ENCODE peak calls at places on chromosome X, in five cellular contexts. One of them, this sample, is unnamed.

GRCh38 chrX:120306640-120307039 is 4.6 kb downstream of the TMEM255A start:
- DNase-seq in NAMALWA: no peak
- DNase-seq in activated CD8-positive, alpha-beta memory T cell treated with anti-CD3 and anti-CD28 coated beads for 4 hours: no peak
- DNase-seq in fibroblast of lung: no peak
- DNase-seq in AG10803: no peak
- DNase-seq in this sample: no peak

GRCh38 chrX:17744896-17745523 is 7.7 kb downstream of the SCML1 start:
- DNase-seq in NAMALWA: peak; percentile 11
- DNase-seq in activated CD8-positive, alpha-beta memory T cell treated with anti-CD3 and anti-CD28 coated beads for 4 hours: no peak
- DNase-seq in fibroblast of lung: peak; percentile 34
- DNase-seq in AG10803: no peak
- DNase-seq in this sample: no peak

GRCh38 chrX:24946369-24946768 is 69.4 kb downstream of the ARX start:
- DNase-seq in NAMALWA: no peak
- DNase-seq in activated CD8-positive, alpha-beta memory T cell treated with anti-CD3 and anti-CD28 coated beads for 4 hours: no peak
- DNase-seq in fibroblast of lung: no peak
- DNase-seq in AG10803: no peak
- DNase-seq in this sample: no peak

GRCh38 chrX:43973249-43973672 is at the start of gene NDP:
- DNase-seq in NAMALWA: no peak
- DNase-seq in activated CD8-positive, alpha-beta memory T cell treated with anti-CD3 and anti-CD28 coated beads for 4 hours: no peak
- DNase-seq in fibroblast of lung: peak; percentile 28
- DNase-seq in AG10803: no peak
- DNase-seq in this sample: peak; percentile 41

GRCh38 chrX:57651169-57651919 is 28.7 kb downstream of the NLRP2B start:
- DNase-seq in NAMALWA: no peak
- DNase-seq in activated CD8-positive, alpha-beta memory T cell treated with anti-CD3 and anti-CD28 coated beads for 4 hours: no peak
- DNase-seq in fibroblast of lung: no peak
- DNase-seq in AG10803: no peak
- DNase-seq in this sample: no peak

GRCh38 chrX:44585866-44586265 is 43.2 kb upstream of the FUNDC1 start:
- DNase-seq in NAMALWA: no peak
- DNase-seq in activated CD8-positive, alpha-beta memory T cell treated with anti-CD3 and anti-CD28 coated beads for 4 hours: no peak
- DNase-seq in fibroblast of lung: no peak
- DNase-seq in AG10803: no peak
- DNase-seq in this sample: no peak

GRCh38 chrX:16953606-16954211 is 7.3 kb downstream of the REPS2 start:
- DNase-seq in NAMALWA: no peak
- DNase-seq in activated CD8-positive, alpha-beta memory T cell treated with anti-CD3 and anti-CD28 coated beads for 4 hours: no peak
- DNase-seq in fibroblast of lung: peak; percentile 17
- DNase-seq in AG10803: no peak
- DNase-seq in this sample: no peak

GRCh38 chrX:55796496-55796895 is 78.9 kb downstream of the RRAGB start:
- DNase-seq in NAMALWA: no peak
- DNase-seq in activated CD8-positive, alpha-beta memory T cell treated with anti-CD3 and anti-CD28 coated beads for 4 hours: no peak
- DNase-seq in fibroblast of lung: no peak
- DNase-seq in AG10803: no peak
- DNase-seq in this sample: no peak

GRCh38 chrX:142134533-142134932 is 70.6 kb downstream of the MAGEC2 start:
- DNase-seq in NAMALWA: no peak
- DNase-seq in activated CD8-positive, alpha-beta memory T cell treated with anti-CD3 and anti-CD28 coated beads for 4 hours: no peak
- DNase-seq in fibroblast of lung: no peak
- DNase-seq in AG10803: no peak
- DNase-seq in this sample: no peak

GRCh38 chrX:95330292-95330691 is 1354.3 kb upstream of the DIAPH2 start:
- DNase-seq in NAMALWA: no peak
- DNase-seq in activated CD8-positive, alpha-beta memory T cell treated with anti-CD3 and anti-CD28 coated beads for 4 hours: no peak
- DNase-seq in fibroblast of lung: no peak
- DNase-seq in AG10803: no peak
- DNase-seq in this sample: no peak

GRCh38 chrX:115147220-115147619 is 42.0 kb upstream of the RBMXL3 start:
- DNase-seq in NAMALWA: peak; percentile 11
- DNase-seq in activated CD8-positive, alpha-beta memory T cell treated with anti-CD3 and anti-CD28 coated beads for 4 hours: no peak
- DNase-seq in fibroblast of lung: peak; percentile 42
- DNase-seq in AG10803: peak; percentile 33
- DNase-seq in this sample: peak; percentile 19

GRCh38 chrX:24479924-24480722 is 15.0 kb downstream of the PDK3 start:
- DNase-seq in NAMALWA: peak; percentile 85
- DNase-seq in activated CD8-positive, alpha-beta memory T cell treated with anti-CD3 and anti-CD28 coated beads for 4 hours: peak; percentile 57
- DNase-seq in fibroblast of lung: peak; percentile 13
- DNase-seq in AG10803: no peak
- DNase-seq in this sample: no peak

GRCh38 chrX:100976211-100976610 is 6.7 kb downstream of the ARL13A start:
- DNase-seq in NAMALWA: no peak
- DNase-seq in activated CD8-positive, alpha-beta memory T cell treated with anti-CD3 and anti-CD28 coated beads for 4 hours: no peak
- DNase-seq in fibroblast of lung: no peak
- DNase-seq in AG10803: no peak
- DNase-seq in this sample: no peak

GRCh38 chrX:139930923-139931645 is 1.8 kb downstream of the ATP11C start:
- DNase-seq in NAMALWA: peak; percentile 46
- DNase-seq in activated CD8-positive, alpha-beta memory T cell treated with anti-CD3 and anti-CD28 coated beads for 4 hours: no peak
- DNase-seq in fibroblast of lung: no peak
- DNase-seq in AG10803: no peak
- DNase-seq in this sample: peak; percentile 33

GRCh38 chrX:74492720-74493201 is 71.5 kb downstream of the SLC16A2 start:
- DNase-seq in NAMALWA: peak; percentile 6
- DNase-seq in activated CD8-positive, alpha-beta memory T cell treated with anti-CD3 and anti-CD28 coated beads for 4 hours: no peak
- DNase-seq in fibroblast of lung: no peak
- DNase-seq in AG10803: no peak
- DNase-seq in this sample: peak; percentile 4

GRCh38 chrX:455673-456072 is 69.0 kb upstream of the PPP2R3B start:
- DNase-seq in NAMALWA: no peak
- DNase-seq in activated CD8-positive, alpha-beta memory T cell treated with anti-CD3 and anti-CD28 coated beads for 4 hours: no peak
- DNase-seq in fibroblast of lung: no peak
- DNase-seq in AG10803: no peak
- DNase-seq in this sample: no peak

GRCh38 chrX:155857561-155857960 is 23.6 kb upstream of the VAMP7 start:
- DNase-seq in NAMALWA: peak; percentile 5
- DNase-seq in activated CD8-positive, alpha-beta memory T cell treated with anti-CD3 and anti-CD28 coated beads for 4 hours: no peak
- DNase-seq in fibroblast of lung: peak; percentile 9
- DNase-seq in AG10803: no peak
- DNase-seq in this sample: no peak

GRCh38 chrX:150940844-150941495 is 42.2 kb upstream of the HMGB3 start:
- DNase-seq in NAMALWA: no peak
- DNase-seq in activated CD8-positive, alpha-beta memory T cell treated with anti-CD3 and anti-CD28 coated beads for 4 hours: no peak
- DNase-seq in fibroblast of lung: no peak
- DNase-seq in AG10803: no peak
- DNase-seq in this sample: no peak

GRCh38 chrX:17706676-17707075 is 30.6 kb upstream of the SCML1 start:
- DNase-seq in NAMALWA: no peak
- DNase-seq in activated CD8-positive, alpha-beta memory T cell treated with anti-CD3 and anti-CD28 coated beads for 4 hours: no peak
- DNase-seq in fibroblast of lung: peak; percentile 59
- DNase-seq in AG10803: peak; percentile 90
- DNase-seq in this sample: peak; percentile 67

GRCh38 chrX:110561036-110561435 is 202.4 kb downstream of the RTL9 start:
- DNase-seq in NAMALWA: no peak
- DNase-seq in activated CD8-positive, alpha-beta memory T cell treated with anti-CD3 and anti-CD28 coated beads for 4 hours: no peak
- DNase-seq in fibroblast of lung: no peak
- DNase-seq in AG10803: peak; percentile 68
- DNase-seq in this sample: peak; percentile 54

GRCh38 chrX:123282241-123282640 is 98.2 kb downstream of the GRIA3 start:
- DNase-seq in NAMALWA: no peak
- DNase-seq in activated CD8-positive, alpha-beta memory T cell treated with anti-CD3 and anti-CD28 coated beads for 4 hours: no peak
- DNase-seq in fibroblast of lung: no peak
- DNase-seq in AG10803: no peak
- DNase-seq in this sample: no peak

GRCh38 chrX:125436855-125437254 is 117.2 kb downstream of the TEX13C start:
- DNase-seq in NAMALWA: peak; percentile 23
- DNase-seq in activated CD8-positive, alpha-beta memory T cell treated with anti-CD3 and anti-CD28 coated beads for 4 hours: no peak
- DNase-seq in fibroblast of lung: no peak
- DNase-seq in AG10803: no peak
- DNase-seq in this sample: no peak

GRCh38 chrX:69128573-69128972 is 36.7 kb downstream of the PJA1 start:
- DNase-seq in NAMALWA: no peak
- DNase-seq in activated CD8-positive, alpha-beta memory T cell treated with anti-CD3 and anti-CD28 coated beads for 4 hours: no peak
- DNase-seq in fibroblast of lung: no peak
- DNase-seq in AG10803: peak; percentile 45
- DNase-seq in this sample: peak; percentile 57

GRCh38 chrX:38804481-38805293 is 3.4 kb downstream of the MID1IP1 start:
- DNase-seq in NAMALWA: peak; percentile 43
- DNase-seq in activated CD8-positive, alpha-beta memory T cell treated with anti-CD3 and anti-CD28 coated beads for 4 hours: no peak
- DNase-seq in fibroblast of lung: no peak
- DNase-seq in AG10803: no peak
- DNase-seq in this sample: no peak

GRCh38 chrX:122422547-122422946 is 761.5 kb upstream of the GRIA3 start:
- DNase-seq in NAMALWA: no peak
- DNase-seq in activated CD8-positive, alpha-beta memory T cell treated with anti-CD3 and anti-CD28 coated beads for 4 hours: no peak
- DNase-seq in fibroblast of lung: no peak
- DNase-seq in AG10803: no peak
- DNase-seq in this sample: no peak

GRCh38 chrX:2600564-2600963 is 90.5 kb upstream of the CD99 start:
- DNase-seq in NAMALWA: no peak
- DNase-seq in activated CD8-positive, alpha-beta memory T cell treated with anti-CD3 and anti-CD28 coated beads for 4 hours: no peak
- DNase-seq in fibroblast of lung: no peak
- DNase-seq in AG10803: no peak
- DNase-seq in this sample: no peak

GRCh38 chrX:136909706-136910564 is 29.4 kb upstream of the RBMX start:
- DNase-seq in NAMALWA: peak; percentile 77
- DNase-seq in activated CD8-positive, alpha-beta memory T cell treated with anti-CD3 and anti-CD28 coated beads for 4 hours: peak; percentile 31
- DNase-seq in fibroblast of lung: peak; percentile 96
- DNase-seq in AG10803: peak; percentile 89
- DNase-seq in this sample: peak; percentile 89

GRCh38 chrX:154352466-154352865 is 22.0 kb downstream of the FLNA start:
- DNase-seq in NAMALWA: no peak
- DNase-seq in activated CD8-positive, alpha-beta memory T cell treated with anti-CD3 and anti-CD28 coated beads for 4 hours: no peak
- DNase-seq in fibroblast of lung: no peak
- DNase-seq in AG10803: no peak
- DNase-seq in this sample: no peak

GRCh38 chrX:49155243-49155899 is 7.2 kb upstream of the MAGIX start:
- DNase-seq in NAMALWA: peak; percentile 80
- DNase-seq in activated CD8-positive, alpha-beta memory T cell treated with anti-CD3 and anti-CD28 coated beads for 4 hours: no peak
- DNase-seq in fibroblast of lung: peak; percentile 72
- DNase-seq in AG10803: peak; percentile 68
- DNase-seq in this sample: peak; percentile 61

GRCh38 chrX:77617206-77617605 is 168.8 kb downstream of the ATRX start:
- DNase-seq in NAMALWA: no peak
- DNase-seq in activated CD8-positive, alpha-beta memory T cell treated with anti-CD3 and anti-CD28 coated beads for 4 hours: no peak
- DNase-seq in fibroblast of lung: no peak
- DNase-seq in AG10803: no peak
- DNase-seq in this sample: no peak

GRCh38 chrX:433771-434170 is 47.1 kb upstream of the PPP2R3B start:
- DNase-seq in NAMALWA: no peak
- DNase-seq in activated CD8-positive, alpha-beta memory T cell treated with anti-CD3 and anti-CD28 coated beads for 4 hours: no peak
- DNase-seq in fibroblast of lung: no peak
- DNase-seq in AG10803: no peak
- DNase-seq in this sample: no peak